ENCODE peak calls at places on chromosome 22, in four cellular contexts. Y, V, R and B are unnamed samples.

GRCh38 chr22:45707605-45708004 is 36.0 kb downstream of the ATXN10 start:
- DNase-seq in Y (no peak), V (no peak), R (no peak), B (no peak)

GRCh38 chr22:46537221-46537945 is at the start of gene CELSR1:
- DNase-seq in Y (no peak), V (no peak), R (no peak), B (peak; percentile 76)

GRCh38 chr22:49751968-49752597 is 75.6 kb downstream of the BRD1 start:
- DNase-seq in Y (peak; percentile 50), V (no peak), R (no peak), B (no peak)

GRCh38 chr22:29907753-29908515 is 25.0 kb downstream of the MTMR3 start:
- DNase-seq in Y (peak; percentile 93), V (peak; percentile 75), R (no peak), B (peak; percentile 81)

GRCh38 chr22:22720724-22721261 is 76.4 kb downstream of the GGTLC2 start:
- DNase-seq in Y (no peak), V (no peak), R (peak; percentile 62), B (no peak)

GRCh38 chr22:31400023-31400397 is 606 bp downstream of the DRG1 start:
- DNase-seq in Y (no peak), V (no peak), R (no peak), B (no peak)

GRCh38 chr22:44701824-44702478 is at the start of gene PRR5:
- DNase-seq in Y (peak; percentile 56), V (peak; percentile 68), R (no peak), B (peak; percentile 93)

GRCh38 chr22:44809456-44809855 is 57.1 kb downstream of the ARHGAP8 start:
- DNase-seq in Y (no peak), V (no peak), R (no peak), B (no peak)

GRCh38 chr22:49754674-49755590 is 72.7 kb downstream of the BRD1 start:
- DNase-seq in Y (no peak), V (no peak), R (no peak), B (no peak)

GRCh38 chr22:37337204-37337943 is 55.1 kb downstream of the CYTH4 start:
- DNase-seq in Y (no peak), V (no peak), R (no peak), B (no peak)

GRCh38 chr22:46483353-46483752 is 54.1 kb downstream of the CELSR1 start:
- DNase-seq in Y (no peak), V (no peak), R (peak; percentile 24), B (no peak)

GRCh38 chr22:37206841-37207821 is 5.1 kb downstream of the SSTR3 start:
- DNase-seq in Y (no peak), V (no peak), R (no peak), B (no peak)

GRCh38 chr22:46471901-46472721 is 65.3 kb downstream of the CELSR1 start:
- DNase-seq in Y (no peak), V (no peak), R (no peak), B (no peak)

GRCh38 chr22:40519284-40519947 is 117.1 kb downstream of the MRTFA start:
- DNase-seq in Y (no peak), V (peak; percentile 46), R (no peak), B (no peak)

GRCh38 chr22:21731503-21731902 is 4.1 kb downstream of the YPEL1 start:
- DNase-seq in Y (no peak), V (no peak), R (no peak), B (no peak)

GRCh38 chr22:33788927-33789326 is 131.3 kb downstream of the LARGE1 start:
- DNase-seq in Y (no peak), V (no peak), R (no peak), B (no peak)

GRCh38 chr22:48898524-48899377 is 928.9 kb downstream of the BRD1 start:
- DNase-seq in Y (no peak), V (no peak), R (no peak), B (no peak)

GRCh38 chr22:46413725-46414379 is 78.3 kb downstream of the TRMU start:
- DNase-seq in Y (no peak), V (no peak), R (no peak), B (no peak)

GRCh38 chr22:50245214-50246072 is 620 bp upstream of the TUBGCP6 start:
- DNase-seq in Y (no peak), V (no peak), R (no peak), B (no peak)

GRCh38 chr22:29750559-29750958 is 16.2 kb downstream of the ZMAT5 start:
- DNase-seq in Y (no peak), V (no peak), R (no peak), B (no peak)

GRCh38 chr22:50738649-50739227 is 734 bp downstream of the ACR start:
- DNase-seq in Y (no peak), V (no peak), R (no peak), B (no peak)

GRCh38 chr22:50180727-50181521 is 4.8 kb upstream of the TRABD start:
- DNase-seq in Y (no peak), V (no peak), R (no peak), B (no peak)

GRCh38 chr22:24184057-24184798 is 2.9 kb downstream of the SUSD2 start:
- DNase-seq in Y (no peak), V (no peak), R (no peak), B (no peak)

GRCh38 chr22:23779083-23779482 is 6.4 kb downstream of the MMP11 start:
- DNase-seq in Y (no peak), V (no peak), R (no peak), B (no peak)

GRCh38 chr22:48824673-48825651 is 1002.7 kb downstream of the BRD1 start:
- DNase-seq in Y (no peak), V (no peak), R (no peak), B (no peak)

GRCh38 chr22:20117656-20118571 is 888 bp upstream of the TRMT2A start:
- DNase-seq in Y (peak; percentile 87), V (no peak), R (no peak), B (no peak)
- TF ChIP-seq TARDBP in Y (no peak), V (no peak), R (no peak), B (no peak)

GRCh38 chr22:17305076-17305475 is 64.2 kb upstream of the CECR2 start:
- DNase-seq in Y (no peak), V (no peak), R (no peak), B (no peak)

GRCh38 chr22:17303441-17303839 is 65.8 kb upstream of the CECR2 start:
- DNase-seq in Y (no peak), V (no peak), R (no peak), B (no peak)

GRCh38 chr22:17300926-17301325 is 68.3 kb upstream of the CECR2 start:
- DNase-seq in Y (no peak), V (no peak), R (no peak), B (no peak)

GRCh38 chr22:17302616-17303015 is 66.6 kb upstream of the CECR2 start:
- DNase-seq in Y (no peak), V (no peak), R (no peak), B (no peak)

DNA sequence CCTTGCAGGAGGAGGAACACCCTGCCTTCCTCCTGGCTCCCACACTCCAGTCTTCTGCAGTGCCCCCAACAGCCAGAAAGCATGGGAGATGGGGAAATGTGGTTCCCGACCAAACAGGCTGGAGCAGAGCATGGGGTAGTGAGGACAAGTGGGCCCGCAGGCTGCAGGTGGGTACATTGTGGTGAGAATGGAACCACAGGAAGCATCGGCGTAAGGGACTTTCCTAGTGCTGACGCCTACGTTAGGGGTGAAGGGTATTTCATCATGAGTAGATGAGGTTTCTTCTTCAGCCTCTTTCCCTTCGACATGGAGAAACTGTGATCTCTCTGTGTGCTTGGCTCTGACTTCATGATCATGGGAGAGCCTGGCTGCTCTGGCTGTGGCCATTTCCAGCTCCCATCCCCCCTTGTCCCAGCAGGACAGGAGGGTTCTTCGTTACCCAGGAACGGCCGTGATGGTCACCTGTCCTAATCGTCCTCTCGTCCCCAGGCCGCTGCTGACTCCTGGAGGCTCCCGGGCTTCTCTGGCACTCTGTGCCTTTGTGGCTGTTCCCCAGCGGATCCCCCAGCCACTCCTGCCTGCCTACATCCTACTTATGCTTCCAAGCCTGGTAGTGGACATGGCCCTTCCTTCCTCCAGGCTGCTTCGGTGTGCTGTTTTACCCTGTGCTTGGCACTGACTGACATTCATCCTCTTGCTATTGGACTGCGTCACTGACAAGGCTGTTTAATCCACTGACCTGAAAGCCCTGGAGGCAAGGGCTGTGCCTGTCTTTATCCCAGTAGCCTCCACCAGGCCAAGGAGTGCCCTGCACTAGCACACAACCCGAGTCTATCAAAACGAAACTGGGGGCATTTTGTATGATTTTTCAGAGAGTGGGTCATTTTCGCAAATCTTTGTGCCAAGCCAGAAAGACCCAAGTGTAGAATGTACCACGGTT is 65.2 kb upstream of the CECR2 start:
- DNase-seq in Y (no peak), V (no peak), R (peak; percentile 77), B (no peak)
- TF ChIP-seq TARDBP in Y (no peak), V (no peak), R (no peak), B (no peak)

GRCh38 chr22:42621505-42622002 is 6.9 kb upstream of the POLDIP3 start:
- DNase-seq in Y (peak; percentile 71), V (peak; percentile 47), R (no peak), B (peak; percentile 88)
- TF ChIP-seq TARDBP in Y (no peak), V (no peak), R (no peak), B (no peak)

DNA sequence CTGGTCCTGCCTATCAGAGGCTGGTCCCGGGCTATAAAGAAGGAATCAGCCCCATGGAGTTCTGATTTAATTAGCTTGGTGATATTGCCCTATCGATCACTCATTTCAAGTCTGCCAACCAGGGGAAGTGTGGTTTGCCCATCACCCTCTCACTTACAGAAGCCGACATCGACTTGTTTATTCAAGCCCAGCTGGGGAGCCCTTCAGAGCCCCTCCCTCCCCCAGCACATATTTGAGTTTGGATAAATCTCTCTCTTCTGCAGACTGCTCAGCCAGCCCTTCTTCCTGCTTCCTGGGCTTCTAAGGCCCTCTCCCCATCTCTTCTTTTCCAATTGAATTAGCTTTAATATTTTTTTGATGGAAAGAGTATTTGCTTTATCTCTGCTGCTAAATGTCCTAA is 299.0 kb downstream of the MIAT start:
- DNase-seq in Y (no peak), V (no peak), R (no peak), B (no peak)
- TF ChIP-seq TARDBP in Y (no peak), V (no peak), R (no peak), B (no peak)

DNA sequence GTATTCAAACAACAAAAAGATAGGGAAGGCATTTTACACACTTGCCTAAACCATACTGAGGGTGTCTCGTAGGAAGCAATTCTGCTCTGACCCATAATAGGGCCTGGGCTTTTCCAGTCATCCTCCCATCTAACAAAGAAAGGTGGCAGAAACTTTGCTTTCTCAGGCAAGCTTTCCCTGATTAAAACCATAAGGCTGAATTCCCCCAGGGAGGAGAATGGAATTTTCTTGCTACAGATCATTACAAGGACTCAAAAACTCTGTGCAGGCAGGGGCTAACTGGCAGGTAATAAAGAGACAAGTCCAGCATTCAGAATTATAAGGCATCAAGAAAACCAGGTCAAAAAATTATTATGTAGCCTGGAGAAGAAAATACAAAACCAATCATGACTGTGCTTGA is 90.4 kb downstream of the RBFOX2 start:
- DNase-seq in Y (no peak), V (no peak), R (no peak), B (no peak)
- TF ChIP-seq TARDBP in Y (no peak), V (no peak), R (no peak), B (no peak)

DNA sequence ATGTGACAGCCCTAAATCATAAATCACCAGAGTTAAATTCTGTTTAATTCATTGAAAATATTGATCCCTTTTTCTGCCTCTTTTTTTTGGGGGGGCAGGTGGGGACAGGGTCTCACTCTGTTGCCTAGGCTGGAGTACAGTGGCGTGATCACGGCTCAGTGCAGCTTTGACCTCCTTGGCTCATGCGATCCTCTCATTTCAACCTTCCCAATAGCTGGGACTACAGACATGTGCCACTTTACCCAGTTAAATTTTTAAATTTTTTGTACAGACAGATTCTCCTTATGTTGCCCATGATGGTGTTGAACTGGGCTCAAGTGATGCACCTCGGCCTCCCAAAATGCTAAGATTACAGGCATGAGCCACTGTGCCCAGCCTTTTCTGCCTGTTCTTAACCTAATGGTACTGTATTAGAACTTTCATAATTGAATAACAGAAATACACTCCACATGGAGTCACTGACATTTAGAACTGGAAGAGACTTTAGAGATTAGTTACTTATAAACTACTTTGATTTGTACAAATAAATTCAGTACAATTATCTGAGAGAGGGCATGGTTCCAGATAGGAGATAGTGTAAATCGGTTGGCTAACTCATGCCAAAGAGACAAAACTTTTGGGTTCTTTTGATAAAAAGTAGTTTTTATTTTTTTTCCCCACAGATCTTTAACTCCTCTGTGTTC is 76.4 kb upstream of the PRODH start:
- DNase-seq in Y (no peak), V (no peak), R (no peak), B (no peak)
- TF ChIP-seq TARDBP in Y (no peak), V (no peak), R (no peak), B (no peak)